ENCODE peak calls at places on chromosome 20, in six cellular contexts. One of them, this sample, is unnamed.

GRCh38 chr20:14401479-14402138 is 64.2 kb upstream of the FLRT3 start:
- DNase-seq in trophoblast cell: no peak
- DNase-seq in H1: no peak
- DNase-seq in IMR-90: no peak
- DNase-seq in H9: no peak
- DNase-seq in neuronal stem cell: peak
- DNase-seq in this sample: no peak

GRCh38 chr20:61748376-61748775 is 317.3 kb downstream of the TAF4 start:
- DNase-seq in neuronal stem cell: no peak
- DNase-seq in H9: no peak
- DNase-seq in IMR-90: peak
- DNase-seq in trophoblast cell: no peak
- DNase-seq in H1: no peak
- DNase-seq in this sample: peak

GRCh38 chr20:21208999-21209398 is 83.1 kb downstream of the KIZ start:
- DNase-seq in trophoblast cell: no peak
- DNase-seq in H1: no peak
- DNase-seq in neuronal stem cell: no peak
- DNase-seq in H9: no peak
- DNase-seq in IMR-90: no peak
- DNase-seq in this sample: no peak

GRCh38 chr20:24953204-24953565 is 4.1 kb downstream of the CST7 start:
- DNase-seq in H9: peak
- DNase-seq in trophoblast cell: no peak
- DNase-seq in IMR-90: no peak
- DNase-seq in H1: no peak
- DNase-seq in neuronal stem cell: no peak
- DNase-seq in this sample: no peak

GRCh38 chr20:48638546-48638945 is 189.3 kb downstream of the PREX1 start:
- DNase-seq in H9: no peak
- DNase-seq in trophoblast cell: no peak
- DNase-seq in neuronal stem cell: no peak
- DNase-seq in IMR-90: peak
- DNase-seq in H1: no peak
- DNase-seq in this sample: peak

GRCh38 chr20:21373436-21373835 is 23.9 kb downstream of the NKX2-4 start:
- DNase-seq in IMR-90: no peak
- DNase-seq in H9: no peak
- DNase-seq in neuronal stem cell: no peak
- DNase-seq in H1: no peak
- DNase-seq in trophoblast cell: no peak
- DNase-seq in this sample: no peak

GRCh38 chr20:62614961-62615680 is 27.2 kb upstream of the SLCO4A1 start:
- DNase-seq in IMR-90: no peak
- DNase-seq in neuronal stem cell: no peak
- DNase-seq in H1: no peak
- DNase-seq in H9: no peak
- DNase-seq in trophoblast cell: no peak
- DNase-seq in this sample: no peak

GRCh38 chr20:47857994-47858557 is 72.8 kb upstream of the SULF2 start:
- DNase-seq in IMR-90: no peak
- DNase-seq in trophoblast cell: no peak
- DNase-seq in neuronal stem cell: no peak
- DNase-seq in H1: no peak
- DNase-seq in H9: no peak
- DNase-seq in this sample: peak

GRCh38 chr20:4470375-4470774 is 251.3 kb upstream of the PRND start:
- DNase-seq in trophoblast cell: no peak
- DNase-seq in H1: no peak
- DNase-seq in neuronal stem cell: no peak
- DNase-seq in H9: no peak
- DNase-seq in IMR-90: peak
- DNase-seq in this sample: peak

GRCh38 chr20:32613596-32614053 is 28.5 kb upstream of the NOL4L start:
- DNase-seq in IMR-90: no peak
- DNase-seq in H9: no peak
- DNase-seq in neuronal stem cell: no peak
- DNase-seq in H1: no peak
- DNase-seq in trophoblast cell: no peak
- DNase-seq in this sample: no peak

GRCh38 chr20:235891-236290 is 8.8 kb downstream of the DEFB129 start:
- DNase-seq in neuronal stem cell: no peak
- DNase-seq in IMR-90: no peak
- DNase-seq in H1: no peak
- DNase-seq in trophoblast cell: no peak
- DNase-seq in H9: no peak
- DNase-seq in this sample: no peak

GRCh38 chr20:4088766-4089165 is 73.4 kb upstream of the RNF24 start:
- DNase-seq in IMR-90: no peak
- DNase-seq in H1: no peak
- DNase-seq in neuronal stem cell: no peak
- DNase-seq in H9: no peak
- DNase-seq in trophoblast cell: no peak
- DNase-seq in this sample: no peak

DNA sequence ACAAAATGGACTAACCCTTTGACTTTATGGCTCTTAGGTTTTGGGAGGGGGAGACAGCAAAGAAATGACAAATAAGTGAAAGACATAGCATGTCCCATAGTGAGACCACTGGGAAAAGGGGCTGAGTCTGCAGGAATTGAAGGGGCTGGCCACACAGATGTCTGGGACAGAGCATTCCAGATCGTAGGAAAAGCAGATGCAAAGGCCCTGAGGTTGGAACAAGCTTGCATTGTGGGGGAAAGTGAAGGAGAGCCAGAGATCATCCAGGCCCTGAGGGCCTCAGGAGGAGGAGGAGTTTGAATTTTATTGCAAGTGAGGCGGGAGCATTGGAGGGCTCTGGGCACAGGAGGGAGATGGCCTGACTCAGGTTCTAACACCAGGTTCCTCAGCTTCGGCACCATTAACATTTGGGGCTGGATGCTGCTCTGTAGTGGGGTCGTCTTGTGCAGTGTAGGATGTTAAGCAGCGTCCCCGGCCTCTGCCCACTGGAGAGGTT is 97.5 kb downstream of the CEBPB start:
- DNase-seq in neuronal stem cell: no peak
- DNase-seq in IMR-90: no peak
- DNase-seq in trophoblast cell: no peak
- DNase-seq in H1: no peak
- DNase-seq in H9: no peak
- DNase-seq in this sample: no peak
- H4K91ac ChIP-seq in neuronal stem cell: no peak
- H4K91ac ChIP-seq in IMR-90: peak
- H4K91ac ChIP-seq in trophoblast cell: no peak
- H4K91ac ChIP-seq in H1: no peak
- H4K91ac ChIP-seq in H9: no peak
- H4K91ac ChIP-seq in this sample: peak

DNA sequence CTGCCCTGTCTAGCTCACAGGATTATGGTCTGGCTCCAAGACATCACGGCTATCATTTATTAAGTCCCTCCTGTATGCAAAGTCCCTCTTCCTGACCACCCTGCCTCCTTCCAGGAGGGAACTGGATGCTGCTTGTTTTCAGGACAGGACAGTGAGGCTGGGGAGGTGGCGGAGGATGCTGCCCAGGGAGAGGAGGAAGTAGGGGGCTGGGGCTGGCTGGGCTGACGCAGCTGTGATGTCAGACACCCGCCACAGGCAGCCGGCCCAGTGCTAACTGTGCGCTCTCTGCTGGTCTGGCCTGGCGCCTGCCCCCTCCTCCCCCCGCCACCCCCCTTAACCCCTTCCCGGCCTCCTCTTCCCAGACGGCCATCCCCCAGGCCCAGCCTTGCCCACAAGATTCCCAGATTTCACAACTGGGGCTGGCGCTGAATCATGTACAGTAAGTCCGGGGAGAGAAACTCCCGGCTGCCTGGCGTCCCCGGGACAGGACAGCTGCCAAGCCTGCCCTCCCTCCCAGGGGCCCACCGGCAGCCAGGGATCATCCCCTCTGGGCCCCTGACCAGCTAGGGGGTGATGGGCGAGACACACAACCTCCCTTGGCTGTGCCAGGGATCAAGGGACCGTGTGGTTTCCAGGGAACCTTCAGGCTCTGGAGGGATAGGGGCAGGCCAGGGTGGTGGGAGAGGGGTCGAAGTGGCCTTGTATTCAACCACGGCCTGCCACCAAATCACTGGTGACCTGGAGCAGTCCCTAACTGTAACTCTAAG is 118.1 kb downstream of the CEBPB start:
- DNase-seq in H9: peak
- DNase-seq in trophoblast cell: peak
- DNase-seq in IMR-90: peak
- DNase-seq in H1: no peak
- DNase-seq in neuronal stem cell: no peak
- DNase-seq in this sample: peak
- H3K23ac ChIP-seq in H9: no peak
- H3K23ac ChIP-seq in trophoblast cell: no peak
- H3K23ac ChIP-seq in IMR-90: peak
- H3K23ac ChIP-seq in H1: no peak
- H3K23ac ChIP-seq in neuronal stem cell: no peak
- H3K23ac ChIP-seq in this sample: no peak

GRCh38 chr20:38926142-38926933 is at the start of gene FAM83D:
- DNase-seq in trophoblast cell: peak
- DNase-seq in H1: peak
- DNase-seq in neuronal stem cell: peak
- DNase-seq in IMR-90: peak
- DNase-seq in H9: peak
- DNase-seq in this sample: peak
- H3K27ac ChIP-seq in trophoblast cell: no peak
- H3K27ac ChIP-seq in H1: peak
- H3K27ac ChIP-seq in neuronal stem cell: peak
- H3K27ac ChIP-seq in IMR-90: peak
- H3K27ac ChIP-seq in H9: no peak
- H3K27ac ChIP-seq in this sample: no peak

GRCh38 chr20:46286977-46287376 is 21.3 kb downstream of the CDH22 start:
- DNase-seq in trophoblast cell: no peak
- DNase-seq in H9: no peak
- DNase-seq in neuronal stem cell: no peak
- DNase-seq in H1: no peak
- DNase-seq in IMR-90: no peak
- DNase-seq in this sample: no peak
- H4K91ac ChIP-seq in trophoblast cell: no peak
- H4K91ac ChIP-seq in H9: no peak
- H4K91ac ChIP-seq in neuronal stem cell: no peak
- H4K91ac ChIP-seq in H1: no peak
- H4K91ac ChIP-seq in IMR-90: no peak
- H4K91ac ChIP-seq in this sample: no peak

GRCh38 chr20:23049933-23050838 is 714 bp upstream of the THBD start:
- DNase-seq in H9: peak
- DNase-seq in neuronal stem cell: peak
- DNase-seq in H1: no peak
- DNase-seq in trophoblast cell: peak
- DNase-seq in IMR-90: no peak
- DNase-seq in this sample: no peak

GRCh38 chr20:23049201-23049932 is at the start of gene THBD:
- DNase-seq in trophoblast cell: peak
- DNase-seq in H1: no peak
- DNase-seq in IMR-90: peak
- DNase-seq in neuronal stem cell: peak
- DNase-seq in H9: peak
- DNase-seq in this sample: peak

GRCh38 chr20:23052904-23053303 is 3.4 kb upstream of the THBD start:
- DNase-seq in IMR-90: no peak
- DNase-seq in trophoblast cell: no peak
- DNase-seq in H9: no peak
- DNase-seq in neuronal stem cell: no peak
- DNase-seq in H1: no peak
- DNase-seq in this sample: no peak

GRCh38 chr20:23048283-23049200 is 930 bp downstream of the THBD start:
- DNase-seq in IMR-90: peak
- DNase-seq in trophoblast cell: peak
- DNase-seq in H1: no peak
- DNase-seq in neuronal stem cell: peak
- DNase-seq in H9: peak
- DNase-seq in this sample: peak

DNA sequence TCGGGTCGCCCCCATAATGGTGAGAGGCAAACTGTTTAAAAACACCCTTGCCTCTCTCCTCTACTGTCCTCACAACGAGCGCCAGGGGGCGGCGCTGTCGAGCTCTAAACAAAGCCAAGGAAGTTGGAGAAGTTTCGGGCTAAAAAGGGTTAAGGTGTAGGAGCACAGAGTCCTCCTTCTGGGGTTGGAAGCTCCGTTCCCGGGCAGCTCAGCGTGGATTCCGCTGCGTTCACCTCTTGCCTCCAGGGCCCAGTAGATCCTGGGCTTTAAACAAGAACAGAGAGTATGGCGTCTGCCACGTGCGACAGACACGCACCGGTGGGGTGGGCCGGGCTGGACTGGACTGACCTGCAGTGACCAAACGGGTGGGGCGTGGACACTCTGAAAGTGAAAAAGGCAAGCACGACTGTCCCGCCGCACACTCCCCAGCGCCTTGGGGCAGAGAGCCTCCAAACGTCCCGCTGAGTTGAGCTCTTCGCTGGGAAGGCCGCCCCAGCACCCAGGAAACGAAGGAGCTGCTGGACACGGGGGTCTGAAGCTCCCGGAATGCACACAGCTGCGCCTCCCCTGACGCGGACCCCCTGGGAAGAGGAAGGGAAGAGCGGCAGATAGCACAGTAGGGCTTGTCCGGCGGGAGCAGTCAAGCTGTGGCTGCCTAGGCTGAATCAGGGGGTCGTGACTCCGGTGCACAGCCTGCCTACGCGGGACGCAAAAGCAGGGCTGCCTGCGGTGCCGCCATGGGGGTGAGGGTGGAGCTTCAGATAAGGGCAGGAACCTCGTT is 1.6 kb upstream of the THBD start:
- DNase-seq in neuronal stem cell: peak
- DNase-seq in H9: peak
- DNase-seq in trophoblast cell: peak
- DNase-seq in H1: peak
- DNase-seq in IMR-90: peak
- DNase-seq in this sample: peak
- H3K23ac ChIP-seq in neuronal stem cell: peak
- H3K23ac ChIP-seq in H9: no peak
- H3K23ac ChIP-seq in trophoblast cell: no peak
- H3K23ac ChIP-seq in H1: no peak
- H3K23ac ChIP-seq in IMR-90: no peak
- H3K23ac ChIP-seq in this sample: no peak

DNA sequence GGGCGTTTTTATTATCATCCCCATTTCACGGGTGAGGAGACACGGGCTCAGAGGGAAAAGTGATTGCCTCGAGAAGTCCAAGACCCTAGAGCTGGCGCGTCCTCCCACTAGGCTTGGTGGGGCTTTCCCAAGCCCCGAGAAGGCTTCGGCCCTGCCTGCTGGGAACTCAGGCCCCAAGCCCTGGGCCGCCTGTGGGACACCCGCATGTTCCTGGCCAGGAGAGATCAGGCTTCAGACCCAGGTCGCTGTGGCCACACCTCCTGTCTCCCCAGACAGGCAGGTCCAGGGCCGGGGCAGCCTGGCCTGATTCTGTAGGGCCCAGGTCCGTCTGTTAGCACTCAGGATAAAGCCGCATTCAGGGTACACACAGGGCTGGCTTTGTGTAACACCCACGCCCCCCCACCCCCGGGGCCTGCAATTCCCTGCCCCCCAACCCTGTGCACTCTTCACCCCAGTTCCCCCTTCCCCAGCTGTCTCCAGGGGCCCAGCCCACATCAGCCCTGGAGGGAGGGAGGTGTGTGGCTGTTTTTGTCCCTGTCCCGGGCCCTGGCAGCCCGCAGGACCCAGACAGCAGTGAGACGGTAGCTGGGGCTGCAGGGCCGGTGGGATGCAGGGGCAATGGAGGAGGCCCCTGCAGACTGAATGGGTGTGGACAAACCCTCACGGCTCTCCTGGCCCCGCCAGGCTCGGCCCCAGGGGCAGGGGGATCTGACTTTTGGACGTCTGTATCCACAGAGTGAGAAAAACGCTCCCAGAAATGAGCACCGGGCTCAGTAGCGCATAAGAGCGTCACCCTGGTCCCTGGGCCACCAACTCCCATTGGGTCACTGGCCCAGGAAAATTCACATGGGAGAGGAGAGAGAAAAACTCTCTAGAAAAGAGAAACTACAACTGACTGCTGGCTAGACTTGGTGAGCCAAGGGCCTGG is 42.4 kb upstream of the ZBP1 start:
- DNase-seq in trophoblast cell: peak
- DNase-seq in neuronal stem cell: no peak
- DNase-seq in H1: no peak
- DNase-seq in IMR-90: no peak
- DNase-seq in H9: peak
- DNase-seq in this sample: no peak
- H3K27ac ChIP-seq in trophoblast cell: no peak
- H3K27ac ChIP-seq in neuronal stem cell: no peak
- H3K27ac ChIP-seq in H1: no peak
- H3K27ac ChIP-seq in IMR-90: no peak
- H3K27ac ChIP-seq in H9: no peak
- H3K27ac ChIP-seq in this sample: no peak